ENCODE peak calls at places on chromosomes 6 and 20, in six cellular contexts. F, B, Y, P, D and S are unnamed samples.

GRCh38 chr6:55621993-55622392 is 43.0 kb upstream of the HMGCLL1 start:
- DNase-seq in F (no peak), D (no peak), P (no peak), Y (no peak), B (no peak), S (no peak)

GRCh38 chr6:142925575-142926110 is 19.3 kb downstream of the HIVEP2 start:
- DNase-seq in B (no peak), Y (no peak), P (no peak), F (peak), D (no peak), S (peak)

GRCh38 chr20:45781391-45781931 is 10.2 kb downstream of the WFDC3 start:
- DNase-seq in B (no peak), D (no peak), Y (no peak), P (no peak), F (no peak), S (no peak)

GRCh38 chr6:139679516-139680179 is 305.2 kb upstream of the CITED2 start:
- DNase-seq in D (no peak), B (no peak), P (no peak), F (no peak), Y (no peak), S (no peak)

GRCh38 chr6:45310118-45310788 is 17.9 kb upstream of the RUNX2 start:
- DNase-seq in P (peak), F (peak), Y (no peak), D (no peak), B (peak), S (no peak)

GRCh38 chr20:10769700-10770099 is 95.9 kb upstream of the JAG1 start:
- DNase-seq in D (no peak), P (no peak), B (peak), Y (no peak), F (no peak), S (no peak)

GRCh38 chr6:7112741-7113313 is 5.1 kb downstream of the RREB1 start:
- DNase-seq in F (peak), Y (no peak), B (peak), P (peak), D (no peak), S (no peak)

GRCh38 chr6:16258709-16259075 is 20.3 kb downstream of the GMPR start:
- DNase-seq in F (no peak), B (peak), Y (no peak), D (no peak), P (no peak), S (no peak)

GRCh38 chr20:35497780-35498189 is 31.7 kb downstream of the C20orf173 start:
- DNase-seq in D (no peak), P (no peak), B (no peak), F (no peak), Y (no peak), S (no peak)

GRCh38 chr20:50676888-50677287 is 14.5 kb downstream of the RIPOR3 start:
- DNase-seq in Y (no peak), P (no peak), B (no peak), D (no peak), F (no peak), S (no peak)

GRCh38 chr6:111653434-111653833 is 47.8 kb upstream of the TRAF3IP2 start:
- DNase-seq in D (no peak), Y (no peak), B (no peak), P (no peak), F (no peak), S (no peak)

GRCh38 chr6:121319112-121319553 is 15.1 kb downstream of the TBC1D32 start:
- DNase-seq in Y (no peak), B (peak), P (no peak), D (no peak), F (no peak), S (no peak)

GRCh38 chr20:25543068-25543467 is 42.3 kb downstream of the NINL start:
- DNase-seq in P (no peak), Y (no peak), B (no peak), D (no peak), F (no peak), S (no peak)

GRCh38 chr20:35277127-35277526 is 795 bp downstream of the MMP24OS start:
- DNase-seq in P (no peak), D (no peak), Y (no peak), F (no peak), B (no peak), S (no peak)

GRCh38 chr6:72560721-72561593 is 60.9 kb upstream of the KCNQ5 start:
- DNase-seq in D (no peak), Y (no peak), B (peak), F (no peak), P (no peak), S (no peak)

GRCh38 chr6:57284056-57284455 is 33.4 kb upstream of the PRIM2 start:
- DNase-seq in B (no peak), P (no peak), D (no peak), F (no peak), Y (no peak), S (no peak)

GRCh38 chr6:16409531-16410441 is 171.4 kb downstream of the GMPR start:
- DNase-seq in D (peak), B (peak), P (peak), F (peak), Y (peak), S (peak)